ENCODE peak calls at places on chromosome X, in seven cellular contexts. One of them, this sample, is unnamed.
A peak's percentile ranks its signal among the peaks of the same experiment; 100 is the strongest.

GRCh38 chrX:130196453-130196852 is 24.7 kb downstream of the RAB33A start:
- DNase-seq in stimulated activated CD8-positive, alpha-beta memory T cell treated with anti-CD3 and anti-CD28 coated beads, Interleukin-4, amount 100 ng/mL, for 4 hours: no peak
- DNase-seq in NCI-H1436: no peak
- DNase-seq in stimulated activated CD4-positive, alpha-beta T cell treated with anti-CD3 and anti-CD28 coated beads, Interleukin-15, amount 100 ng/mL, for 24 hours: no peak
- DNase-seq in effector CD4-positive, alpha-beta T cell: no peak
- DNase-seq in hypothalamus: no peak
- DNase-seq in CD4-positive, alpha-beta memory T cell: no peak
- DNase-seq in this sample: no peak

GRCh38 chrX:132532955-132533354 is 44.1 kb upstream of the MBNL3 start:
- DNase-seq in stimulated activated CD8-positive, alpha-beta memory T cell treated with anti-CD3 and anti-CD28 coated beads, Interleukin-4, amount 100 ng/mL, for 4 hours: no peak
- DNase-seq in NCI-H1436: no peak
- DNase-seq in stimulated activated CD4-positive, alpha-beta T cell treated with anti-CD3 and anti-CD28 coated beads, Interleukin-15, amount 100 ng/mL, for 24 hours: no peak
- DNase-seq in effector CD4-positive, alpha-beta T cell: no peak
- DNase-seq in hypothalamus: no peak
- DNase-seq in CD4-positive, alpha-beta memory T cell: no peak
- DNase-seq in this sample: no peak

GRCh38 chrX:154517101-154517781 is 1.2 kb upstream of the FAM3A start:
- DNase-seq in stimulated activated CD8-positive, alpha-beta memory T cell treated with anti-CD3 and anti-CD28 coated beads, Interleukin-4, amount 100 ng/mL, for 4 hours: no peak
- DNase-seq in NCI-H1436: no peak
- DNase-seq in stimulated activated CD4-positive, alpha-beta T cell treated with anti-CD3 and anti-CD28 coated beads, Interleukin-15, amount 100 ng/mL, for 24 hours: no peak
- DNase-seq in effector CD4-positive, alpha-beta T cell: no peak
- DNase-seq in hypothalamus: no peak
- DNase-seq in CD4-positive, alpha-beta memory T cell: no peak
- DNase-seq in this sample: no peak

GRCh38 chrX:9542765-9543119 is 77.9 kb downstream of the TBL1X start:
- DNase-seq in stimulated activated CD8-positive, alpha-beta memory T cell treated with anti-CD3 and anti-CD28 coated beads, Interleukin-4, amount 100 ng/mL, for 4 hours: no peak
- DNase-seq in NCI-H1436: no peak
- DNase-seq in stimulated activated CD4-positive, alpha-beta T cell treated with anti-CD3 and anti-CD28 coated beads, Interleukin-15, amount 100 ng/mL, for 24 hours: no peak
- DNase-seq in effector CD4-positive, alpha-beta T cell: no peak
- DNase-seq in hypothalamus: no peak
- DNase-seq in CD4-positive, alpha-beta memory T cell: no peak
- DNase-seq in this sample: no peak

GRCh38 chrX:118347131-118347530 is 1.2 kb downstream of the WDR44 start:
- DNase-seq in stimulated activated CD8-positive, alpha-beta memory T cell treated with anti-CD3 and anti-CD28 coated beads, Interleukin-4, amount 100 ng/mL, for 4 hours: no peak
- DNase-seq in NCI-H1436: no peak
- DNase-seq in stimulated activated CD4-positive, alpha-beta T cell treated with anti-CD3 and anti-CD28 coated beads, Interleukin-15, amount 100 ng/mL, for 24 hours: peak; percentile 1
- DNase-seq in effector CD4-positive, alpha-beta T cell: no peak
- DNase-seq in hypothalamus: no peak
- DNase-seq in CD4-positive, alpha-beta memory T cell: peak; percentile 3
- DNase-seq in this sample: peak; percentile 84

GRCh38 chrX:68462197-68462596 is 28.9 kb upstream of the OPHN1 start:
- DNase-seq in stimulated activated CD8-positive, alpha-beta memory T cell treated with anti-CD3 and anti-CD28 coated beads, Interleukin-4, amount 100 ng/mL, for 4 hours: no peak
- DNase-seq in NCI-H1436: no peak
- DNase-seq in stimulated activated CD4-positive, alpha-beta T cell treated with anti-CD3 and anti-CD28 coated beads, Interleukin-15, amount 100 ng/mL, for 24 hours: no peak
- DNase-seq in effector CD4-positive, alpha-beta T cell: no peak
- DNase-seq in hypothalamus: no peak
- DNase-seq in CD4-positive, alpha-beta memory T cell: no peak
- DNase-seq in this sample: no peak

GRCh38 chrX:154018518-154019060 is 1.1 kb downstream of the IRAK1 start:
- DNase-seq in stimulated activated CD8-positive, alpha-beta memory T cell treated with anti-CD3 and anti-CD28 coated beads, Interleukin-4, amount 100 ng/mL, for 4 hours: no peak
- DNase-seq in NCI-H1436: no peak
- DNase-seq in stimulated activated CD4-positive, alpha-beta T cell treated with anti-CD3 and anti-CD28 coated beads, Interleukin-15, amount 100 ng/mL, for 24 hours: no peak
- DNase-seq in effector CD4-positive, alpha-beta T cell: no peak
- DNase-seq in hypothalamus: no peak
- DNase-seq in CD4-positive, alpha-beta memory T cell: no peak
- DNase-seq in this sample: no peak

GRCh38 chrX:10971176-10971575 is 140.0 kb upstream of the HCCS start:
- DNase-seq in stimulated activated CD8-positive, alpha-beta memory T cell treated with anti-CD3 and anti-CD28 coated beads, Interleukin-4, amount 100 ng/mL, for 4 hours: no peak
- DNase-seq in NCI-H1436: no peak
- DNase-seq in stimulated activated CD4-positive, alpha-beta T cell treated with anti-CD3 and anti-CD28 coated beads, Interleukin-15, amount 100 ng/mL, for 24 hours: no peak
- DNase-seq in effector CD4-positive, alpha-beta T cell: no peak
- DNase-seq in hypothalamus: no peak
- DNase-seq in CD4-positive, alpha-beta memory T cell: no peak
- DNase-seq in this sample: no peak

GRCh38 chrX:150752124-150752523 is 58.9 kb downstream of the MTMR1 start:
- DNase-seq in stimulated activated CD8-positive, alpha-beta memory T cell treated with anti-CD3 and anti-CD28 coated beads, Interleukin-4, amount 100 ng/mL, for 4 hours: no peak
- DNase-seq in NCI-H1436: no peak
- DNase-seq in stimulated activated CD4-positive, alpha-beta T cell treated with anti-CD3 and anti-CD28 coated beads, Interleukin-15, amount 100 ng/mL, for 24 hours: no peak
- DNase-seq in effector CD4-positive, alpha-beta T cell: no peak
- DNase-seq in hypothalamus: no peak
- DNase-seq in CD4-positive, alpha-beta memory T cell: no peak
- DNase-seq in this sample: no peak

GRCh38 chrX:123771449-123772064 is 38.7 kb upstream of the THOC2 start:
- DNase-seq in stimulated activated CD8-positive, alpha-beta memory T cell treated with anti-CD3 and anti-CD28 coated beads, Interleukin-4, amount 100 ng/mL, for 4 hours: no peak
- DNase-seq in NCI-H1436: no peak
- DNase-seq in stimulated activated CD4-positive, alpha-beta T cell treated with anti-CD3 and anti-CD28 coated beads, Interleukin-15, amount 100 ng/mL, for 24 hours: no peak
- DNase-seq in effector CD4-positive, alpha-beta T cell: no peak
- DNase-seq in hypothalamus: no peak
- DNase-seq in CD4-positive, alpha-beta memory T cell: no peak
- DNase-seq in this sample: no peak

GRCh38 chrX:41025926-41026325 is 59.3 kb upstream of the USP9X start:
- DNase-seq in stimulated activated CD8-positive, alpha-beta memory T cell treated with anti-CD3 and anti-CD28 coated beads, Interleukin-4, amount 100 ng/mL, for 4 hours: no peak
- DNase-seq in NCI-H1436: no peak
- DNase-seq in stimulated activated CD4-positive, alpha-beta T cell treated with anti-CD3 and anti-CD28 coated beads, Interleukin-15, amount 100 ng/mL, for 24 hours: no peak
- DNase-seq in effector CD4-positive, alpha-beta T cell: no peak
- DNase-seq in hypothalamus: no peak
- DNase-seq in CD4-positive, alpha-beta memory T cell: no peak
- DNase-seq in this sample: no peak

GRCh38 chrX:37613898-37614297 is 42.4 kb downstream of the LANCL3 start:
- DNase-seq in stimulated activated CD8-positive, alpha-beta memory T cell treated with anti-CD3 and anti-CD28 coated beads, Interleukin-4, amount 100 ng/mL, for 4 hours: no peak
- DNase-seq in NCI-H1436: no peak
- DNase-seq in stimulated activated CD4-positive, alpha-beta T cell treated with anti-CD3 and anti-CD28 coated beads, Interleukin-15, amount 100 ng/mL, for 24 hours: no peak
- DNase-seq in effector CD4-positive, alpha-beta T cell: no peak
- DNase-seq in hypothalamus: no peak
- DNase-seq in CD4-positive, alpha-beta memory T cell: no peak
- DNase-seq in this sample: no peak

GRCh38 chrX:69968956-69969355 is 80.8 kb downstream of the AWAT2 start:
- DNase-seq in stimulated activated CD8-positive, alpha-beta memory T cell treated with anti-CD3 and anti-CD28 coated beads, Interleukin-4, amount 100 ng/mL, for 4 hours: no peak
- DNase-seq in NCI-H1436: no peak
- DNase-seq in stimulated activated CD4-positive, alpha-beta T cell treated with anti-CD3 and anti-CD28 coated beads, Interleukin-15, amount 100 ng/mL, for 24 hours: no peak
- DNase-seq in effector CD4-positive, alpha-beta T cell: no peak
- DNase-seq in hypothalamus: no peak
- DNase-seq in CD4-positive, alpha-beta memory T cell: no peak
- DNase-seq in this sample: peak; percentile 0

GRCh38 chrX:18354369-18355329 is at the start of gene SCML2:
- DNase-seq in stimulated activated CD8-positive, alpha-beta memory T cell treated with anti-CD3 and anti-CD28 coated beads, Interleukin-4, amount 100 ng/mL, for 4 hours: no peak
- DNase-seq in NCI-H1436: no peak
- DNase-seq in stimulated activated CD4-positive, alpha-beta T cell treated with anti-CD3 and anti-CD28 coated beads, Interleukin-15, amount 100 ng/mL, for 24 hours: peak; percentile 58
- DNase-seq in effector CD4-positive, alpha-beta T cell: peak; percentile 2
- DNase-seq in hypothalamus: peak; percentile 10
- DNase-seq in CD4-positive, alpha-beta memory T cell: peak; percentile 15
- DNase-seq in this sample: peak; percentile 73

GRCh38 chrX:37921758-37922157 is 74.4 kb upstream of the DYNLT3 start:
- DNase-seq in stimulated activated CD8-positive, alpha-beta memory T cell treated with anti-CD3 and anti-CD28 coated beads, Interleukin-4, amount 100 ng/mL, for 4 hours: no peak
- DNase-seq in NCI-H1436: no peak
- DNase-seq in stimulated activated CD4-positive, alpha-beta T cell treated with anti-CD3 and anti-CD28 coated beads, Interleukin-15, amount 100 ng/mL, for 24 hours: no peak
- DNase-seq in effector CD4-positive, alpha-beta T cell: no peak
- DNase-seq in hypothalamus: no peak
- DNase-seq in CD4-positive, alpha-beta memory T cell: no peak
- DNase-seq in this sample: no peak

GRCh38 chrX:52422884-52423283 is 54.1 kb downstream of the XAGE2 start:
- DNase-seq in stimulated activated CD8-positive, alpha-beta memory T cell treated with anti-CD3 and anti-CD28 coated beads, Interleukin-4, amount 100 ng/mL, for 4 hours: no peak
- DNase-seq in NCI-H1436: no peak
- DNase-seq in stimulated activated CD4-positive, alpha-beta T cell treated with anti-CD3 and anti-CD28 coated beads, Interleukin-15, amount 100 ng/mL, for 24 hours: no peak
- DNase-seq in effector CD4-positive, alpha-beta T cell: no peak
- DNase-seq in hypothalamus: no peak
- DNase-seq in CD4-positive, alpha-beta memory T cell: no peak
- DNase-seq in this sample: no peak

GRCh38 chrX:53237056-53237455 is 12.0 kb upstream of the KDM5C start:
- DNase-seq in stimulated activated CD8-positive, alpha-beta memory T cell treated with anti-CD3 and anti-CD28 coated beads, Interleukin-4, amount 100 ng/mL, for 4 hours: no peak
- DNase-seq in NCI-H1436: no peak
- DNase-seq in stimulated activated CD4-positive, alpha-beta T cell treated with anti-CD3 and anti-CD28 coated beads, Interleukin-15, amount 100 ng/mL, for 24 hours: no peak
- DNase-seq in effector CD4-positive, alpha-beta T cell: no peak
- DNase-seq in hypothalamus: no peak
- DNase-seq in CD4-positive, alpha-beta memory T cell: no peak
- DNase-seq in this sample: no peak

GRCh38 chrX:69262036-69262905 is 97.0 kb upstream of the PJA1 start:
- DNase-seq in stimulated activated CD8-positive, alpha-beta memory T cell treated with anti-CD3 and anti-CD28 coated beads, Interleukin-4, amount 100 ng/mL, for 4 hours: no peak
- DNase-seq in NCI-H1436: no peak
- DNase-seq in stimulated activated CD4-positive, alpha-beta T cell treated with anti-CD3 and anti-CD28 coated beads, Interleukin-15, amount 100 ng/mL, for 24 hours: no peak
- DNase-seq in effector CD4-positive, alpha-beta T cell: no peak
- DNase-seq in hypothalamus: no peak
- DNase-seq in CD4-positive, alpha-beta memory T cell: no peak
- DNase-seq in this sample: no peak

GRCh38 chrX:37423864-37424569 is 74.9 kb downstream of the PRRG1 start:
- DNase-seq in stimulated activated CD8-positive, alpha-beta memory T cell treated with anti-CD3 and anti-CD28 coated beads, Interleukin-4, amount 100 ng/mL, for 4 hours: no peak
- DNase-seq in NCI-H1436: no peak
- DNase-seq in stimulated activated CD4-positive, alpha-beta T cell treated with anti-CD3 and anti-CD28 coated beads, Interleukin-15, amount 100 ng/mL, for 24 hours: no peak
- DNase-seq in effector CD4-positive, alpha-beta T cell: no peak
- DNase-seq in hypothalamus: no peak
- DNase-seq in CD4-positive, alpha-beta memory T cell: no peak
- DNase-seq in this sample: no peak

GRCh38 chrX:119069128-119069527 is 3.7 kb upstream of the CT47C1 start:
- DNase-seq in stimulated activated CD8-positive, alpha-beta memory T cell treated with anti-CD3 and anti-CD28 coated beads, Interleukin-4, amount 100 ng/mL, for 4 hours: no peak
- DNase-seq in NCI-H1436: no peak
- DNase-seq in stimulated activated CD4-positive, alpha-beta T cell treated with anti-CD3 and anti-CD28 coated beads, Interleukin-15, amount 100 ng/mL, for 24 hours: no peak
- DNase-seq in effector CD4-positive, alpha-beta T cell: no peak
- DNase-seq in hypothalamus: no peak
- DNase-seq in CD4-positive, alpha-beta memory T cell: no peak
- DNase-seq in this sample: no peak

GRCh38 chrX:7191681-7192110 is 43.7 kb upstream of the PUDP start:
- DNase-seq in stimulated activated CD8-positive, alpha-beta memory T cell treated with anti-CD3 and anti-CD28 coated beads, Interleukin-4, amount 100 ng/mL, for 4 hours: no peak
- DNase-seq in NCI-H1436: no peak
- DNase-seq in stimulated activated CD4-positive, alpha-beta T cell treated with anti-CD3 and anti-CD28 coated beads, Interleukin-15, amount 100 ng/mL, for 24 hours: no peak
- DNase-seq in effector CD4-positive, alpha-beta T cell: no peak
- DNase-seq in hypothalamus: no peak
- DNase-seq in CD4-positive, alpha-beta memory T cell: no peak
- DNase-seq in this sample: no peak

GRCh38 chrX:1215123-1215823 is 2.8 kb upstream of the CRLF2 start:
- DNase-seq in stimulated activated CD8-positive, alpha-beta memory T cell treated with anti-CD3 and anti-CD28 coated beads, Interleukin-4, amount 100 ng/mL, for 4 hours: no peak
- DNase-seq in NCI-H1436: no peak
- DNase-seq in stimulated activated CD4-positive, alpha-beta T cell treated with anti-CD3 and anti-CD28 coated beads, Interleukin-15, amount 100 ng/mL, for 24 hours: no peak
- DNase-seq in effector CD4-positive, alpha-beta T cell: no peak
- DNase-seq in hypothalamus: no peak
- DNase-seq in CD4-positive, alpha-beta memory T cell: no peak
- DNase-seq in this sample: no peak

GRCh38 chrX:2388669-2389068 is 112.1 kb downstream of the DHRSX start:
- DNase-seq in stimulated activated CD8-positive, alpha-beta memory T cell treated with anti-CD3 and anti-CD28 coated beads, Interleukin-4, amount 100 ng/mL, for 4 hours: no peak
- DNase-seq in NCI-H1436: no peak
- DNase-seq in stimulated activated CD4-positive, alpha-beta T cell treated with anti-CD3 and anti-CD28 coated beads, Interleukin-15, amount 100 ng/mL, for 24 hours: no peak
- DNase-seq in effector CD4-positive, alpha-beta T cell: no peak
- DNase-seq in hypothalamus: no peak
- DNase-seq in CD4-positive, alpha-beta memory T cell: no peak
- DNase-seq in this sample: no peak

GRCh38 chrX:155048997-155049619 is 21.8 kb downstream of the CMC4 start:
- DNase-seq in stimulated activated CD8-positive, alpha-beta memory T cell treated with anti-CD3 and anti-CD28 coated beads, Interleukin-4, amount 100 ng/mL, for 4 hours: no peak
- DNase-seq in NCI-H1436: peak; percentile 42
- DNase-seq in stimulated activated CD4-positive, alpha-beta T cell treated with anti-CD3 and anti-CD28 coated beads, Interleukin-15, amount 100 ng/mL, for 24 hours: peak; percentile 55
- DNase-seq in effector CD4-positive, alpha-beta T cell: peak; percentile 30
- DNase-seq in hypothalamus: no peak
- DNase-seq in CD4-positive, alpha-beta memory T cell: peak; percentile 43
- DNase-seq in this sample: peak; percentile 79

GRCh38 chrX:115892056-115892708 is 278.4 kb upstream of the AGTR2 start:
- DNase-seq in stimulated activated CD8-positive, alpha-beta memory T cell treated with anti-CD3 and anti-CD28 coated beads, Interleukin-4, amount 100 ng/mL, for 4 hours: no peak
- DNase-seq in NCI-H1436: no peak
- DNase-seq in stimulated activated CD4-positive, alpha-beta T cell treated with anti-CD3 and anti-CD28 coated beads, Interleukin-15, amount 100 ng/mL, for 24 hours: no peak
- DNase-seq in effector CD4-positive, alpha-beta T cell: no peak
- DNase-seq in hypothalamus: no peak
- DNase-seq in CD4-positive, alpha-beta memory T cell: no peak
- DNase-seq in this sample: no peak

GRCh38 chrX:2550288-2551020 is 49.7 kb upstream of the DHRSX start:
- DNase-seq in stimulated activated CD8-positive, alpha-beta memory T cell treated with anti-CD3 and anti-CD28 coated beads, Interleukin-4, amount 100 ng/mL, for 4 hours: no peak
- DNase-seq in NCI-H1436: peak; percentile 56
- DNase-seq in stimulated activated CD4-positive, alpha-beta T cell treated with anti-CD3 and anti-CD28 coated beads, Interleukin-15, amount 100 ng/mL, for 24 hours: no peak
- DNase-seq in effector CD4-positive, alpha-beta T cell: no peak
- DNase-seq in hypothalamus: no peak
- DNase-seq in CD4-positive, alpha-beta memory T cell: no peak
- DNase-seq in this sample: no peak

GRCh38 chrX:121150217-121150616 is 102.8 kb downstream of the GLUD2 start:
- DNase-seq in stimulated activated CD8-positive, alpha-beta memory T cell treated with anti-CD3 and anti-CD28 coated beads, Interleukin-4, amount 100 ng/mL, for 4 hours: no peak
- DNase-seq in NCI-H1436: no peak
- DNase-seq in stimulated activated CD4-positive, alpha-beta T cell treated with anti-CD3 and anti-CD28 coated beads, Interleukin-15, amount 100 ng/mL, for 24 hours: no peak
- DNase-seq in effector CD4-positive, alpha-beta T cell: no peak
- DNase-seq in hypothalamus: no peak
- DNase-seq in CD4-positive, alpha-beta memory T cell: no peak
- DNase-seq in this sample: no peak

GRCh38 chrX:30620980-30621716 is 32.1 kb upstream of the GK start:
- DNase-seq in stimulated activated CD8-positive, alpha-beta memory T cell treated with anti-CD3 and anti-CD28 coated beads, Interleukin-4, amount 100 ng/mL, for 4 hours: no peak
- DNase-seq in NCI-H1436: no peak
- DNase-seq in stimulated activated CD4-positive, alpha-beta T cell treated with anti-CD3 and anti-CD28 coated beads, Interleukin-15, amount 100 ng/mL, for 24 hours: no peak
- DNase-seq in effector CD4-positive, alpha-beta T cell: no peak
- DNase-seq in hypothalamus: no peak
- DNase-seq in CD4-positive, alpha-beta memory T cell: no peak
- DNase-seq in this sample: peak; percentile 9

GRCh38 chrX:129772796-129773431 is 6.8 kb upstream of the SASH3 start:
- DNase-seq in stimulated activated CD8-positive, alpha-beta memory T cell treated with anti-CD3 and anti-CD28 coated beads, Interleukin-4, amount 100 ng/mL, for 4 hours: no peak
- DNase-seq in NCI-H1436: no peak
- DNase-seq in stimulated activated CD4-positive, alpha-beta T cell treated with anti-CD3 and anti-CD28 coated beads, Interleukin-15, amount 100 ng/mL, for 24 hours: peak; percentile 55
- DNase-seq in effector CD4-positive, alpha-beta T cell: no peak
- DNase-seq in hypothalamus: no peak
- DNase-seq in CD4-positive, alpha-beta memory T cell: no peak
- DNase-seq in this sample: no peak

GRCh38 chrX:50111762-50112161 is 89.0 kb downstream of the AKAP4 start:
- DNase-seq in stimulated activated CD8-positive, alpha-beta memory T cell treated with anti-CD3 and anti-CD28 coated beads, Interleukin-4, amount 100 ng/mL, for 4 hours: no peak
- DNase-seq in NCI-H1436: peak; percentile 26
- DNase-seq in stimulated activated CD4-positive, alpha-beta T cell treated with anti-CD3 and anti-CD28 coated beads, Interleukin-15, amount 100 ng/mL, for 24 hours: no peak
- DNase-seq in effector CD4-positive, alpha-beta T cell: no peak
- DNase-seq in hypothalamus: no peak
- DNase-seq in CD4-positive, alpha-beta memory T cell: no peak
- DNase-seq in this sample: no peak

GRCh38 chrX:39667191-39667590 is 430.6 kb downstream of the BCOR start:
- DNase-seq in stimulated activated CD8-positive, alpha-beta memory T cell treated with anti-CD3 and anti-CD28 coated beads, Interleukin-4, amount 100 ng/mL, for 4 hours: no peak
- DNase-seq in NCI-H1436: no peak
- DNase-seq in stimulated activated CD4-positive, alpha-beta T cell treated with anti-CD3 and anti-CD28 coated beads, Interleukin-15, amount 100 ng/mL, for 24 hours: no peak
- DNase-seq in effector CD4-positive, alpha-beta T cell: no peak
- DNase-seq in hypothalamus: no peak
- DNase-seq in CD4-positive, alpha-beta memory T cell: no peak
- DNase-seq in this sample: no peak